ENCODE peak calls at places on chromosomes 13 and 19, in ten cellular contexts. One of them, this sample, is unnamed. For H3K4me1, the result is how much of the 10 kb centered on the place peaks cover.

GRCh38 chr19:6987850-6988249 is 33.4 kb downstream of the MBD3L2B start:
- DNase-seq in A549: no peak
- DNase-seq in endodermal cell: no peak
- DNase-seq in Peyer's patch: no peak
- DNase-seq in psoas muscle: no peak
- DNase-seq in body of pancreas: no peak
- DNase-seq in left ventricle myocardium inferior: no peak
- DNase-seq in heart left ventricle: no peak
- DNase-seq in fibroblast of lung: no peak
- DNase-seq in uterus: no peak
- DNase-seq in this sample: no peak

GRCh38 chr19:50419022-50419579 is 363 bp downstream of the SPIB start:
- DNase-seq in A549: no peak
- DNase-seq in endodermal cell: no peak
- DNase-seq in Peyer's patch: no peak
- DNase-seq in psoas muscle: no peak
- DNase-seq in body of pancreas: no peak
- DNase-seq in left ventricle myocardium inferior: no peak
- DNase-seq in heart left ventricle: no peak
- DNase-seq in fibroblast of lung: no peak
- DNase-seq in uterus: no peak
- DNase-seq in this sample: no peak

GRCh38 chr13:50323440-50324070 is 308.3 kb downstream of the KCNRG start:
- DNase-seq in A549: no peak
- DNase-seq in endodermal cell: no peak
- DNase-seq in Peyer's patch: no peak
- DNase-seq in psoas muscle: no peak
- DNase-seq in body of pancreas: no peak
- DNase-seq in left ventricle myocardium inferior: no peak
- DNase-seq in heart left ventricle: no peak
- DNase-seq in fibroblast of lung: peak
- DNase-seq in uterus: no peak
- DNase-seq in this sample: no peak

GRCh38 chr19:53161123-53161522 is 2.3 kb upstream of the ZNF347 start:
- DNase-seq in A549: no peak
- DNase-seq in endodermal cell: no peak
- DNase-seq in Peyer's patch: no peak
- DNase-seq in psoas muscle: no peak
- DNase-seq in body of pancreas: no peak
- DNase-seq in left ventricle myocardium inferior: no peak
- DNase-seq in heart left ventricle: no peak
- DNase-seq in fibroblast of lung: no peak
- DNase-seq in uterus: no peak
- DNase-seq in this sample: no peak

GRCh38 chr19:19214892-19215291 is 3.1 kb downstream of the NCAN start:
- DNase-seq in A549: no peak
- DNase-seq in endodermal cell: peak
- DNase-seq in Peyer's patch: no peak
- DNase-seq in psoas muscle: no peak
- DNase-seq in body of pancreas: peak
- DNase-seq in left ventricle myocardium inferior: no peak
- DNase-seq in heart left ventricle: no peak
- DNase-seq in fibroblast of lung: peak
- DNase-seq in uterus: no peak
- DNase-seq in this sample: peak

GRCh38 chr19:48444933-48445194 is 919 bp upstream of the GRWD1 start:
- DNase-seq in A549: no peak
- DNase-seq in endodermal cell: no peak
- DNase-seq in Peyer's patch: no peak
- DNase-seq in psoas muscle: no peak
- DNase-seq in body of pancreas: no peak
- DNase-seq in left ventricle myocardium inferior: no peak
- DNase-seq in heart left ventricle: no peak
- DNase-seq in fibroblast of lung: no peak
- DNase-seq in uterus: no peak
- DNase-seq in this sample: no peak

GRCh38 chr13:24107955-24108614 is 52.4 kb upstream of the SPATA13 start:
- DNase-seq in A549: no peak
- DNase-seq in endodermal cell: peak
- DNase-seq in Peyer's patch: no peak
- DNase-seq in psoas muscle: no peak
- DNase-seq in body of pancreas: peak
- DNase-seq in left ventricle myocardium inferior: no peak
- DNase-seq in heart left ventricle: no peak
- DNase-seq in fibroblast of lung: peak
- DNase-seq in uterus: no peak
- DNase-seq in this sample: no peak

GRCh38 chr13:97278395-97279078 is 56.4 kb downstream of the MBNL2 start:
- DNase-seq in A549: no peak
- DNase-seq in endodermal cell: no peak
- DNase-seq in Peyer's patch: no peak
- DNase-seq in psoas muscle: no peak
- DNase-seq in body of pancreas: no peak
- DNase-seq in left ventricle myocardium inferior: no peak
- DNase-seq in heart left ventricle: no peak
- DNase-seq in fibroblast of lung: peak
- DNase-seq in uterus: no peak
- DNase-seq in this sample: no peak

GRCh38 chr19:1401889-1402217 is 511 bp upstream of the GAMT start:
- DNase-seq in A549: no peak
- DNase-seq in endodermal cell: no peak
- DNase-seq in Peyer's patch: no peak
- DNase-seq in psoas muscle: no peak
- DNase-seq in body of pancreas: no peak
- DNase-seq in left ventricle myocardium inferior: no peak
- DNase-seq in heart left ventricle: no peak
- DNase-seq in fibroblast of lung: no peak
- DNase-seq in uterus: no peak
- DNase-seq in this sample: no peak

GRCh38 chr19:1402411-1403070 is 1.2 kb upstream of the GAMT start:
- DNase-seq in A549: no peak
- DNase-seq in endodermal cell: no peak
- DNase-seq in Peyer's patch: no peak
- DNase-seq in psoas muscle: no peak
- DNase-seq in body of pancreas: no peak
- DNase-seq in left ventricle myocardium inferior: no peak
- DNase-seq in heart left ventricle: no peak
- DNase-seq in fibroblast of lung: no peak
- DNase-seq in uterus: no peak
- DNase-seq in this sample: no peak

GRCh38 chr19:1399745-1400144 is 1.6 kb downstream of the GAMT start:
- DNase-seq in A549: no peak
- DNase-seq in endodermal cell: no peak
- DNase-seq in Peyer's patch: no peak
- DNase-seq in psoas muscle: no peak
- DNase-seq in body of pancreas: no peak
- DNase-seq in left ventricle myocardium inferior: no peak
- DNase-seq in heart left ventricle: no peak
- DNase-seq in fibroblast of lung: no peak
- DNase-seq in uterus: no peak
- DNase-seq in this sample: no peak

GRCh38 chr19:1400281-1401137 is 833 bp downstream of the GAMT start:
- DNase-seq in A549: no peak
- DNase-seq in endodermal cell: no peak
- DNase-seq in Peyer's patch: no peak
- DNase-seq in psoas muscle: peak
- DNase-seq in body of pancreas: peak
- DNase-seq in left ventricle myocardium inferior: peak
- DNase-seq in heart left ventricle: peak
- DNase-seq in fibroblast of lung: no peak
- DNase-seq in uterus: no peak
- DNase-seq in this sample: no peak

DNA sequence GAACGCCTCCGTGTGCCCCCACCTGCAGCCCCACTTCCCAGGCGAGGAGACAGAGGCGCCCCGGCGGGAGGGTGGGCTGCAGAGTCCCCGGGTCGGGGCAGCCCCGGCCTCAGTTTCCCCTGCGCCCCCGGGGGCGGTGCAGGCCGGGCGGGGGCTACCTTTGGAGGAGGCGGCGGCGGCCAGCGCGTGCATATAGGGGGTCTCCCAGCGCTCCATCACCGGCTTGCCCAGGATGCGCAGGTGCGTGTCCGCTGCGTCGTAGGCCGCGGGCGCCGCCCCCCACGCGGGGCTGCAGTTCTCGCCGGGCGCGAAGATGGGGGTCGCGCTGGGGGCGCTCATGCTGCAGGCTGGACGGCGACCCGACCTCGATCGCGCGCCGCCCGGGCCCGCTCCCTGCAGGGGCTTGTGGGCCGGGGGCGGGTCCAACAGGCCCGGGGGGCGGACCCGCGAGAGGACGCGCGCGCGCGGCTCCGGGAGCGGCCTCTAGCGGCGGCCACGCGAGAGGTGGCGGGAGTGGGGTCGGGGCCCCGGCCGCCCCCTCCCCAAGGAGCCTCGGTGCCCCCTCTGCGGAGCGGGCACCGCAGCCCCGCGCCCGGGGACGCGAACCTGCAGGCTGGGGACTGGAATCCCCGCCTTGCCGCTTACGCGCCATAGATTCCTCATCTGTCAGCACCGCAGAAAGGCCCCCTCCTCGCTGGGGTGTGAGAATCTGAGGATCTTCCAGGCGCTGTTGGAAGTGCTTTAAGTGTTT is at the start of gene GAMT:
- DNase-seq in A549: no peak
- DNase-seq in endodermal cell: peak
- DNase-seq in Peyer's patch: no peak
- DNase-seq in psoas muscle: no peak
- DNase-seq in body of pancreas: peak
- DNase-seq in left ventricle myocardium inferior: peak
- DNase-seq in heart left ventricle: peak
- DNase-seq in fibroblast of lung: no peak
- DNase-seq in uterus: no peak
- DNase-seq in this sample: peak
- H3K4me1 ChIP-seq in A549: under half
- H3K4me1 ChIP-seq in endodermal cell: under half
- H3K4me1 ChIP-seq in Peyer's patch: under half
- H3K4me1 ChIP-seq in psoas muscle: under half
- H3K4me1 ChIP-seq in body of pancreas: half or more
- H3K4me1 ChIP-seq in left ventricle myocardium inferior: under half
- H3K4me1 ChIP-seq in heart left ventricle: under half
- H3K4me1 ChIP-seq in fibroblast of lung: under half
- H3K4me1 ChIP-seq in uterus: under half
- H3K4me1 ChIP-seq in this sample: under half

DNA sequence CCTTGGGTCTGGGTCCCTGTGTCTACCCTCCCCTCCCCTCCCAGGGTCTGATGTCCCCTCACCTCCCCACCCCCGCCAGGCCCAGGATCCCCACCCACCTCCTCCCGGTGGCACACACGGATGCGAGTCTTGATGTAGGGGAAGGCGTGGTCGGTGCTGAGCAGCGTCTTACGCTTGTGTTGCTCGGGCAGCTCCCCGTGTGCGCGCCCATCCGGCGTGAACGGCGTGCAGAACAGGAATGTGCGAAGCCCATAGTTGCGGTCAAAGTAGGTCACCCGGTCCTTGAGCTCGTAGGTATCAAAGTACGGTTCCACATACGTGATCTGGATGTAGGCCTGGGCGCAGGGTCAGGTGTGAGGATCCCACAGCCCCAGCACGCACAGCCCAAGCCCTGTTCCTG is 4.4 kb upstream of the KANK2 start:
- DNase-seq in A549: no peak
- DNase-seq in endodermal cell: no peak
- DNase-seq in Peyer's patch: no peak
- DNase-seq in psoas muscle: no peak
- DNase-seq in body of pancreas: no peak
- DNase-seq in left ventricle myocardium inferior: no peak
- DNase-seq in heart left ventricle: no peak
- DNase-seq in fibroblast of lung: no peak
- DNase-seq in uterus: no peak
- DNase-seq in this sample: no peak
- H3K27ac ChIP-seq in A549: no peak
- H3K27ac ChIP-seq in endodermal cell: no peak
- H3K27ac ChIP-seq in Peyer's patch: no peak
- H3K27ac ChIP-seq in psoas muscle: no peak
- H3K27ac ChIP-seq in body of pancreas: no peak
- H3K27ac ChIP-seq in left ventricle myocardium inferior: peak
- H3K27ac ChIP-seq in heart left ventricle: peak
- H3K27ac ChIP-seq in fibroblast of lung: no peak
- H3K27ac ChIP-seq in uterus: peak
- H3K27ac ChIP-seq in this sample: peak

DNA sequence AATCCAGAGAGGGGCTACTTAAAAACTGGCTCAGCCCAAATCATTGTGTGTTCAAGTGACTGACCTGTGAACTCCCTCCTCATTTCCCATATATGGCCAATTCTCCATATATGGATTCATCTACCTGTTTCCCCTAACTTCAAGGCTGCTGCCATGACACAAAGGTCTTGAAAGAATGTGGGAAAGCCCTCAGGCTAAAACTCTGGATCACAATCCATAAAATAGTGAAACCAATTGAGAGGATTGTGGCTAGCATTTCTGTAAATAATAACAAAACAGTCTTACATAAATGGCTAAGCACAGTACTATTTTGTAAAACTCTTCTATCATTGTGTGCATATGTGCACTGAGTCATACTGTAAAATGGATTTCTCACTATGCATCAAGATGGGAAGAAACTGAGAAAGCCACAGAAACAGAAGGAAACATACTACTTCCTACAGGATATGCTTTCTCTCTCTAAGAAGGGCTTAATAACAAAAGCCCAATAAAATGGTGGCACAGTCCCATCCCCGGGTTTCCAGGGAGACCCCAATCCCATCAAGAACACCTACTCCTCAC is 80.5 kb downstream of the FOXO1 start:
- DNase-seq in A549: no peak
- DNase-seq in endodermal cell: no peak
- DNase-seq in Peyer's patch: no peak
- DNase-seq in psoas muscle: no peak
- DNase-seq in body of pancreas: no peak
- DNase-seq in left ventricle myocardium inferior: no peak
- DNase-seq in heart left ventricle: no peak
- DNase-seq in fibroblast of lung: peak
- DNase-seq in uterus: no peak
- DNase-seq in this sample: no peak
- H3K4me3 ChIP-seq in A549: no peak
- H3K4me3 ChIP-seq in endodermal cell: no peak
- H3K4me3 ChIP-seq in Peyer's patch: no peak
- H3K4me3 ChIP-seq in psoas muscle: no peak
- H3K4me3 ChIP-seq in body of pancreas: no peak
- H3K4me3 ChIP-seq in left ventricle myocardium inferior: no peak
- H3K4me3 ChIP-seq in heart left ventricle: no peak
- H3K4me3 ChIP-seq in fibroblast of lung: no peak
- H3K4me3 ChIP-seq in uterus: no peak
- H3K4me3 ChIP-seq in this sample: no peak

DNA sequence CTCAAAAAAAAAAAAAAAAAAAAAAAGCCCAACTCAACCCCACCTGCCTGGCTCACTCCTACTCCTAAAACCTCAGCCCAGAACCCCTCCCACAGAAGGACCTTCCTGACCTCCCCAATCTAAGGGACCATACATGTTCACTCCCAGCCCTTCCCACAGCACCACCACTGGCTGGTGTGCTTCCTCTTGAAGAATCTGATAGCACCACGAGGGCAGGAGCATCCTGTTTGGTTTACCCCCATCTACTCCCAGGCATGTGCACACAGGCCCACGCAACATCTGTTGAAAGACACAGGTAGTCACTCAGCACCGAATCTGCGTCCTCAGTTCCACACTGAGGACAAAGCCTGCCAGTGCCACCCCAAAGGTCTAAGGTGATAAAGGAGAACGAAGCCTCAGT is 8.2 kb downstream of the LATS2 start:
- DNase-seq in A549: no peak
- DNase-seq in endodermal cell: no peak
- DNase-seq in Peyer's patch: no peak
- DNase-seq in psoas muscle: no peak
- DNase-seq in body of pancreas: no peak
- DNase-seq in left ventricle myocardium inferior: no peak
- DNase-seq in heart left ventricle: no peak
- DNase-seq in fibroblast of lung: no peak
- DNase-seq in uterus: no peak
- DNase-seq in this sample: no peak
- H3K4me1 ChIP-seq in A549: under half
- H3K4me1 ChIP-seq in endodermal cell: under half
- H3K4me1 ChIP-seq in Peyer's patch: under half
- H3K4me1 ChIP-seq in psoas muscle: half or more
- H3K4me1 ChIP-seq in body of pancreas: under half
- H3K4me1 ChIP-seq in left ventricle myocardium inferior: half or more
- H3K4me1 ChIP-seq in heart left ventricle: half or more
- H3K4me1 ChIP-seq in fibroblast of lung: under half
- H3K4me1 ChIP-seq in uterus: under half
- H3K4me1 ChIP-seq in this sample: under half